ENCODE peak calls at places on chromosomes 16 and 17, in four cellular contexts. E is uterus, S is esophagus squamous epithelium, Q is HCT116. W is an unnamed sample.
A peak's percentile ranks its signal among the peaks of the same experiment; 100 is the strongest.

GRCh38 chr17:31825961-31826691 is 32.9 kb downstream of the COPRS start:
- DNase-seq in E (no peak), S (no peak), Q (no peak), W (no peak)

GRCh38 chr16:30874821-30875717 is 18.8 kb downstream of the BCL7C start:
- DNase-seq in E (peak; percentile 90), S (peak; percentile 50), Q (peak; percentile 74), W (peak; percentile 91)

GRCh38 chr17:7435676-7436555 is 681 bp downstream of the TMEM102 start:
- DNase-seq in E (no peak), S (no peak), Q (peak; percentile 29), W (no peak)

GRCh38 chr17:17523001-17523713 is 27.0 kb upstream of the RASD1 start:
- DNase-seq in E (no peak), S (no peak), Q (no peak), W (peak; percentile 53)

GRCh38 chr17:81193470-81194224 is 27.6 kb upstream of the AATK start:
- DNase-seq in E (no peak), S (no peak), Q (no peak), W (no peak)

GRCh38 chr17:31321481-31321880 is at the start of gene EVI2A:
- DNase-seq in E (no peak), S (no peak), Q (no peak), W (peak; percentile 90)

GRCh38 chr16:1917665-1918111 is 527 bp downstream of the HS3ST6 start:
- DNase-seq in E (no peak), S (no peak), Q (no peak), W (no peak)

GRCh38 chr16:22174642-22175041 is 12.3 kb downstream of the SDR42E2 start:
- DNase-seq in E (no peak), S (no peak), Q (no peak), W (no peak)

GRCh38 chr17:43517615-43518386 is 28.3 kb downstream of the ETV4 start:
- DNase-seq in E (no peak), S (no peak), Q (no peak), W (peak; percentile 71)

GRCh38 chr17:8189041-8189710 is 804 bp downstream of the BORCS6 start:
- DNase-seq in E (no peak), S (no peak), Q (no peak), W (peak; percentile 42)

GRCh38 chr17:3695723-3696411 is at the start of gene P2RX5:
- DNase-seq in E (no peak), S (no peak), Q (no peak), W (no peak)

GRCh38 chr17:7858487-7858832 is 657 bp downstream of the CYB5D1 start:
- DNase-seq in E (peak; percentile 43), S (no peak), Q (no peak), W (peak; percentile 50)

GRCh38 chr17:76726766-76727718 is at the start of gene METTL23:
- DNase-seq in E (peak; percentile 86), S (no peak), Q (no peak), W (peak; percentile 76)

GRCh38 chr16:57807252-57807967 is 5.1 kb upstream of the KIFC3 start:
- DNase-seq in E (no peak), S (no peak), Q (no peak), W (peak; percentile 50)

GRCh38 chr16:69073181-69073669 is 32.2 kb upstream of the HAS3 start:
- DNase-seq in E (no peak), S (no peak), Q (peak; percentile 93), W (peak; percentile 79)

GRCh38 chr16:54933281-54934150 is 2.9 kb downstream of the IRX5 start:
- DNase-seq in E (no peak), S (no peak), Q (no peak), W (no peak)

DNA sequence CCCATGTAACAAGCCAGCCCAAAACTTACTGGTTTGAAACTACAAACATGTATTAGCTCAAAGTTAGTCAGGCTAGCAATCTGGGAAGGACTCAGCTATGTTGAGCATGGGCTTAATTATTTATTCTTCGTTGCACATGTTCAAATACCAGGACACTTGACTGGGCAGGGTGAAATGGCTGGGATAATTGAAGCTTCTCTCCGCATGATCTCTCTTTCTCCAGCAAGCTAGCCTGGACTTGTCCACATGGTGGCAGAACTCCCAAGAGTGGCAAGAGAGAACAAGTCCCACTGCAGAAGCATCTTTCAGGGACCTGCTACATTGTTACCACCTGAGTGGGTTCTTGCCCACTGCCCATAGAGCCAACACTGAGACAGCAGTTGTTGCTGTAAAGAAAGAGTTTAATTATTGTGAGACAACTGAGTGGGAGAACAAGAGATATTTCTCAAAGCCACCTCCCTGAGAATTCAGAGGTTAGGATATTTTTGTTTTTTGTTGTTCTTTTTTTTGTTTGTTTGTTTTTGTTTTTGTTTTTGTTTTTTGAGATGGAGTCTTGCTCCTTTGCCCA is 16.8 kb upstream of the ATF7IP2 start:
- DNase-seq in E (no peak), S (no peak), Q (no peak), W (peak; percentile 20)
- TF ChIP-seq CTCF in E (no peak), S (no peak), Q (no peak), W (peak; percentile 40)

DNA sequence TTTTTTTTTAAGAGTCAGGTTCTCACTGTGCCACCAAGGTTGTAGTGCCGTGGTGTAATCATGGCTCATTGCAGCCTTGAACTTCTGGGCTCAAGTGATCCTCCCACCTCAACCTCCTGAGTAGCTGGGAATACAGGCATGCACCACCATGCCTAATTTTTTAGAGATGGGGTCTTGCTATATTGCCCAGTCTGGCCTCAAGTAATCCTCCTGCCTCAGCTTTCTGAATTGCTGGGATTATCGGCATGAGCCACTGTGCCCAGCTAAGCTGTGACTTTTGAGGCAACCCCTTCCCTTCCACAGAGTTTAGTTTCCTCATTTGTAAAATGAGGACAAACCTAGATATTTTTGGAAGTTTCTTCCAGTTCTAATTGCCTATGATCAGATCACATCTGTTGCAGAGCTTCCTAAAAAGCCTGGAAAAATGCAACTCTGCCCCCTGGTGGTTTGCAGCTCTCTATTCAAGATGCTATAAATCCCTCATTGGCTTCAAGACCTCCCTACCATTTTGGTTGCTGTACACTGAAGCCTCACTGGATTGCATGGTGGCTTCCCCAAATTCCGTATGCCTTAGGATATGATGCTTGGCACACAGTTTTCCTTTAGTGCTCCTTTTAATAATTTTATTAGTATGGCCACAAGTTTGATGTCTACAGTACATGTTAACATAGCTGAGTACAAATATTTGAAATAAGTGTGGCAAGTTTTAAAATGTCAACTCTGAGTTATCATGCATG is 19.3 kb downstream of the GDE1 start:
- DNase-seq in E (peak; percentile 45), S (peak; percentile 3), Q (peak; percentile 73), W (peak; percentile 89)
- TF ChIP-seq CTCF in E (peak; percentile 46), S (peak; percentile 79), Q (peak; percentile 81), W (peak; percentile 86)

GRCh38 chr16:3025032-3026002 is 1.5 kb downstream of the THOC6 start:
- DNase-seq in E (no peak), S (no peak), Q (no peak), W (no peak)

GRCh38 chr16:3023415-3023668 is 400 bp downstream of the HCFC1R1 start:
- DNase-seq in E (peak; percentile 63), S (no peak), Q (peak; percentile 73), W (peak; percentile 64)

GRCh38 chr16:3022697-3023414 is 886 bp downstream of the HCFC1R1 start:
- DNase-seq in E (peak; percentile 52), S (no peak), Q (no peak), W (peak; percentile 54)

GRCh38 chr16:3022208-3022696 is 1.5 kb downstream of the HCFC1R1 start:
- DNase-seq in E (peak; percentile 95), S (no peak), Q (peak; percentile 82), W (peak; percentile 97)

GRCh38 chr16:3023669-3024478 is at the start of the genes HCFC1R1 and THOC6:
- DNase-seq in E (peak; percentile 94), S (peak; percentile 93), Q (peak; percentile 98), W (peak; percentile 99)
- TF ChIP-seq CTCF in E (no peak), S (no peak), Q (no peak), W (no peak)

GRCh38 chr17:78999056-78999768 is 10.4 kb downstream of the CANT1 start:
- DNase-seq in E (peak; percentile 12), S (no peak), Q (no peak), W (peak; percentile 23)
- TF ChIP-seq CTCF in E (no peak), S (no peak), Q (no peak), W (no peak)

W was measured in choroid plexus epithelial cell.